ENCODE peak calls at places on chromosomes 2 and 18, in ten cellular contexts. D is breast epithelium; K is EL; Q is GM23248; O is amygdala; H is Daoy; S is BJ; W is C1 segment of cervical spinal cord; C is ELR; X is stimulated activated CD4-positive, alpha-beta T cell treated with anti-CD3 and anti-CD28 coated beads, TNF-alpha, amount 100 ng/mL, for 48 hours. E is an unnamed sample.

GRCh38 chr2:239947361-239948045 is 77.6 kb downstream of the NDUFA10 start:
- DNase-seq in C (no peak), K (no peak), O (peak), D (no peak), H (no peak), Q (no peak), X (no peak), S (no peak), W (peak), E (no peak)

GRCh38 chr2:226644342-226644957 is 155.2 kb downstream of the IRS1 start:
- DNase-seq in C (peak), K (peak), W (no peak), H (peak), O (no peak), X (no peak), Q (peak), D (no peak), S (no peak), E (no peak)

GRCh38 chr2:134446431-134447091 is 192.7 kb downstream of the MGAT5 start:
- DNase-seq in D (no peak), S (no peak), Q (peak), X (no peak), H (no peak), W (no peak), K (peak), O (no peak), C (peak), E (no peak)

GRCh38 chr2:1997976-1998375 is 253.7 kb upstream of the PXDN start:
- DNase-seq in S (no peak), X (no peak), W (no peak), K (no peak), H (no peak), O (no peak), C (no peak), D (no peak), Q (no peak), E (no peak)

GRCh38 chr2:47112665-47113435 is 42.3 kb downstream of the STPG4 start:
- DNase-seq in K (no peak), H (no peak), D (no peak), S (no peak), W (no peak), X (no peak), Q (no peak), C (peak), O (no peak), E (no peak)

GRCh38 chr2:232988444-232988843 is 24.6 kb downstream of the NGEF start:
- DNase-seq in S (peak), O (no peak), C (peak), W (no peak), K (peak), D (peak), Q (peak), X (no peak), H (peak), E (no peak)

GRCh38 chr2:109700680-109701274 is 86.6 kb downstream of the SOWAHC start:
- DNase-seq in W (no peak), O (no peak), C (no peak), D (no peak), Q (no peak), X (no peak), H (no peak), K (no peak), S (no peak), E (no peak)

GRCh38 chr2:16623046-16623445 is 42.6 kb downstream of the CYRIA start:
- DNase-seq in X (no peak), H (peak), C (peak), D (no peak), S (no peak), O (no peak), K (no peak), Q (peak), W (no peak), E (no peak)

GRCh38 chr2:159706385-159706980 is 5.8 kb upstream of the MARCHF7 start:
- DNase-seq in K (no peak), D (no peak), W (no peak), H (no peak), C (no peak), X (no peak), S (no peak), Q (no peak), O (no peak), E (no peak)

GRCh38 chr18:75474332-75474731 is 46.8 kb upstream of the SMIM21 start:
- DNase-seq in S (no peak), K (no peak), C (no peak), X (no peak), H (no peak), Q (peak), D (no peak), O (no peak), W (no peak), E (no peak)

GRCh38 chr18:32238635-32239268 is 48.9 kb downstream of the MEP1B start:
- DNase-seq in D (peak), W (no peak), C (no peak), Q (no peak), S (no peak), H (no peak), X (no peak), K (no peak), O (no peak), E (no peak)

GRCh38 chr2:42095923-42096408 is 48.1 kb downstream of the PKDCC start:
- DNase-seq in Q (peak), D (peak), H (peak), W (peak), X (peak), K (peak), O (peak), C (peak), S (no peak), E (peak)

GRCh38 chr2:63942788-63943187 is 76.4 kb downstream of the VPS54 start:
- DNase-seq in Q (no peak), X (no peak), O (no peak), W (no peak), H (no peak), K (no peak), C (no peak), D (no peak), S (no peak), E (no peak)

GRCh38 chr2:15748736-15749323 is 157.2 kb downstream of the DDX1 start:
- DNase-seq in S (no peak), C (peak), D (no peak), O (peak), H (peak), X (no peak), K (peak), Q (no peak), W (no peak), E (peak)

GRCh38 chr18:48878471-48878870 is 72.3 kb downstream of the SMAD7 start:
- DNase-seq in K (no peak), D (no peak), Q (no peak), C (no peak), H (no peak), S (no peak), W (no peak), O (no peak), X (no peak), E (no peak)

GRCh38 chr2:152558174-152559091 is 158.8 kb downstream of the PRPF40A start:
- DNase-seq in O (no peak), X (no peak), Q (peak), C (peak), W (no peak), S (peak), H (peak), D (no peak), K (peak), E (peak)

GRCh38 chr2:37771600-37772088 is 100.2 kb upstream of the CDC42EP3 start:
- DNase-seq in W (no peak), K (peak), Q (peak), O (no peak), S (no peak), X (no peak), D (no peak), C (peak), H (no peak), E (no peak)

GRCh38 chr2:230951396-230951795 is 26.4 kb upstream of the GPR55 start:
- DNase-seq in Q (no peak), C (no peak), X (no peak), H (no peak), S (no peak), D (no peak), O (no peak), K (no peak), W (no peak), E (no peak)

GRCh38 chr2:61354486-61355197 is 116.2 kb downstream of the USP34 start:
- DNase-seq in C (peak), D (no peak), W (no peak), H (no peak), K (no peak), Q (peak), S (no peak), O (no peak), X (no peak), E (no peak)

GRCh38 chr2:189444322-189444721 is 3.0 kb downstream of the WDR75 start:
- DNase-seq in C (peak), D (no peak), S (no peak), H (peak), Q (peak), O (no peak), X (no peak), W (no peak), K (peak), E (no peak)

GRCh38 chr18:75546964-75547363 is 119.5 kb upstream of the SMIM21 start:
- DNase-seq in W (no peak), K (no peak), S (no peak), C (no peak), X (no peak), H (no peak), O (no peak), Q (no peak), D (no peak), E (no peak)

GRCh38 chr18:41320090-41320489 is 634.9 kb upstream of the PIK3C3 start:
- DNase-seq in X (no peak), W (no peak), H (no peak), S (no peak), Q (no peak), D (no peak), C (no peak), O (no peak), K (no peak), E (no peak)

GRCh38 chr2:112093216-112093615 is 38.1 kb downstream of the TMEM87B start:
- DNase-seq in K (no peak), D (no peak), W (no peak), O (no peak), C (no peak), S (no peak), H (no peak), Q (peak), X (no peak), E (no peak)

GRCh38 chr2:151808258-151809072 is 19.8 kb downstream of the ARL5A start:
- DNase-seq in W (no peak), O (no peak), H (no peak), D (no peak), S (no peak), X (no peak), Q (peak), K (peak), C (peak), E (peak)

GRCh38 chr18:60891936-60892335 is 441.3 kb upstream of the CDH20 start:
- DNase-seq in W (no peak), C (no peak), H (no peak), X (no peak), S (no peak), O (no peak), D (no peak), Q (no peak), K (no peak), E (no peak)

GRCh38 chr2:46645681-46646162 is 166.4 kb downstream of the TMEM247 start:
- DNase-seq in D (peak), H (no peak), S (peak), Q (peak), X (no peak), W (no peak), O (no peak), K (peak), C (peak), E (no peak)